ENCODE peak calls at places on chromosomes 12 and 14, in four cellular contexts. L is A549, D is IMR-90, O is left ventricle myocardium inferior. E is an unnamed sample. For H3K4me1, the result is how much of the 10 kb centered on the place peaks cover.

GRCh38 chr12:113271466-113271852 is 50.2 kb downstream of the TPCN1 start:
- DNase-seq in D (no peak), L (no peak), O (no peak), E (no peak)

GRCh38 chr12:56188116-56188785 is 1.0 kb downstream of the SMARCC2 start:
- DNase-seq in D (no peak), L (no peak), O (no peak), E (no peak)

GRCh38 chr14:55152052-55152753 is 23.2 kb downstream of the LGALS3 start:
- DNase-seq in O (no peak), L (no peak), D (peak), E (no peak)

GRCh38 chr14:74491952-74492351 is 1.2 kb downstream of the NPC2 start:
- DNase-seq in D (peak), L (peak), O (no peak), E (no peak)

GRCh38 chr12:109797905-109798669 is 35.1 kb downstream of the TRPV4 start:
- DNase-seq in D (no peak), L (peak), O (no peak), E (no peak)

GRCh38 chr12:42031847-42032564 is 112.7 kb downstream of the GXYLT1 start:
- DNase-seq in L (no peak), D (no peak), O (no peak), E (no peak)

GRCh38 chr14:68476212-68476964 is 316.5 kb downstream of the ZFP36L1 start:
- DNase-seq in L (peak), O (peak), D (peak), E (no peak)

GRCh38 chr14:52740751-52741150 is 10.8 kb downstream of the STYX start:
- DNase-seq in D (no peak), L (no peak), O (no peak), E (no peak)

GRCh38 chr12:130280226-130280625 is 57.5 kb upstream of the PIWIL1 start:
- DNase-seq in D (no peak), L (no peak), O (no peak), E (no peak)

GRCh38 chr12:6370576-6370935 is 4.8 kb downstream of the SCNN1A start:
- DNase-seq in D (no peak), O (no peak), L (no peak), E (no peak)

GRCh38 chr12:96720363-96720705 is 186.7 kb upstream of the NEDD1 start:
- DNase-seq in D (no peak), O (no peak), L (peak), E (peak)

GRCh38 chr14:97411938-97412612 is 614.9 kb downstream of the VRK1 start:
- DNase-seq in O (no peak), L (no peak), D (no peak), E (no peak)
- H3K4me1 ChIP-seq in O (under half), L (under half), D (under half), E (under half)

GRCh38 chr12:1744932-1745331 is 54.1 kb downstream of the ADIPOR2 start:
- DNase-seq in D (peak), O (no peak), L (no peak), E (no peak)

GRCh38 chr12:1739368-1739767 is 48.5 kb downstream of the ADIPOR2 start:
- DNase-seq in O (no peak), D (no peak), L (no peak), E (no peak)

GRCh38 chr12:1738480-1738879 is 47.6 kb downstream of the ADIPOR2 start:
- DNase-seq in O (no peak), D (no peak), L (no peak), E (no peak)

GRCh38 chr12:1740161-1740948 is 49.5 kb downstream of the ADIPOR2 start:
- DNase-seq in D (no peak), L (no peak), O (no peak), E (no peak)

GRCh38 chr12:1741154-1741949 is 50.5 kb downstream of the ADIPOR2 start:
- DNase-seq in L (no peak), D (peak), O (no peak), E (no peak)
- H3K27ac ChIP-seq in L (no peak), D (no peak), O (no peak), E (no peak)

GRCh38 chr14:95270203-95270602 is 49.5 kb downstream of the CLMN start:
- DNase-seq in O (no peak), D (no peak), L (no peak), E (no peak)
- H3K4me3 ChIP-seq in O (no peak), D (no peak), L (no peak), E (no peak)

DNA sequence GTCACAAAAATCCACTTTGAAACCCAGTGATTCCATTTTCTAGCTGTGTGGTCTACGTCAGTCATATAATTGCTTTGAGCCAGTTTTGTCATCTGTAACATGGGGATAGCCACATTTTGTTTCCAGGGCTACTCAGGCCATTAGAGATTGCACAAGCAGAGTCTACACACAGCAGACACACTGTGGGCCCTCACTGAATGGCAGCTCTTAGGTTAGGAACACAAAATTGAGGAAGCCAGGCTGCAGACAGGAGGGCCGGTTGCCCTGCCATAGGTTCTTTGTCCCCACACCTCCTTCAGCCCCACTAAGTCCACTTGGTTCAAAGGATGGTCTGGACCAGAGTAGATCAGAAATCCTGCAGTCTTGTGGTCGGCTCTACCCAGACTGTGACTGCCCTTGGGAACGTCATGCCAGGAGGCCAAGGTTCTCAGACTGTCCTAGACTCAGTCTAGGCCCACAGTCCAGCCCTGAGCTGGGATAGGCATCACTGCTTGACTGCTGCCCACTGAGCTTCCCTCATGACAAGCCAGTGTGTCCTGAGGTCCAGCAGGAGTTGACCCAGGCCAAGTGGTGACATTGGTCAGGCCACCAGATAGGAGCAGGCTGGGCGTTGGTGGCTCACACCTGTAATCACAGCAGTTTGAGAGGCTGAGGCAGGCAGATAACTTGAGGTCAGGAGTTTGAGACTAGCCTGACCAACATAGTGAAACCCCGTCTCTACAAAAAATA is 3.8 kb upstream of the MYH7 start:
- DNase-seq in L (no peak), O (no peak), D (no peak), E (no peak)
- H3K4me1 ChIP-seq in L (under half), O (under half), D (under half), E (under half)

DNA sequence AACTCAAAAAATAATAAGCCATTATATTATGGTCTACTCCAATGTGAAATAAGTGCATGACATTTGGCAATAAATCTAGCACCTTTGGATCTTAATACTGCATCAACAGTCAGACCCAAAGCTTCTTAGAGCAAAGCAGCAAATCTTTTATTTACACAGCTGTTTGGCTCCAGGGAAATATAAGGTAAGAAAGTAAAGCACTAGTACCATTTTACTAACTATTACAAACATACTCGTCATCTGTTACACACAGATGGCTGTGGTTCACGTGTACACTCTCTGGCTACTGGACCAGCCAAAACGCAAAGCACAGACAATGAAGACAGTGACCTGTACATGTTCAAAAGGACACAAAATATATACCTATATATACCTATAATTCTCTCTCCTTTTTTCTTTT is 2.8 kb downstream of the FGD6 start:
- DNase-seq in O (no peak), L (no peak), D (no peak), E (no peak)
- H3K27ac ChIP-seq in O (peak), L (peak), D (no peak), E (no peak)

E was measured in SJSA1.